ENCODE peak calls at places on chromosomes 1 and 21, in five cellular contexts. A is H4; Q is fibroblast of mammary gland; Z is stimulated activated CD4-positive, alpha-beta T cell treated with anti-CD3 and anti-CD28 coated beads, Interleukin-12 subunit alpha, Interleukin-12 subunit beta, amount 100 ng/mL, for 48 hours; G is T47D. V is an unnamed sample.

GRCh38 chr1:81848880-81849500 is 48.3 kb downstream of the ADGRL2 start:
- DNase-seq in Q (no peak), G (no peak), A (no peak), Z (no peak), V (no peak)

GRCh38 chr21:35428041-35428400 is 378.9 kb upstream of the RUNX1 start:
- DNase-seq in G (no peak), Q (peak; percentile 53), A (no peak), Z (no peak), V (no peak)

GRCh38 chr1:235907187-235907896 is 40.6 kb upstream of the LYST start:
- DNase-seq in G (no peak), Q (no peak), A (no peak), Z (no peak), V (no peak)

GRCh38 chr1:228079601-228080263 is 2.8 kb upstream of the ARF1 start:
- DNase-seq in G (no peak), Q (no peak), A (no peak), Z (no peak), V (no peak)

GRCh38 chr1:94599090-94599813 is 57.7 kb upstream of the F3 start:
- DNase-seq in G (peak; percentile 22), Q (peak; percentile 50), Z (no peak), A (no peak), V (peak; percentile 58)

GRCh38 chr1:204080163-204080903 is 7.4 kb downstream of the SOX13 start:
- DNase-seq in G (peak; percentile 97), A (peak; percentile 86), Q (peak; percentile 84), Z (no peak), V (peak; percentile 89)

GRCh38 chr1:209526137-209526536 is 57.4 kb upstream of the CAMK1G start:
- DNase-seq in Q (no peak), G (peak; percentile 9), A (no peak), Z (no peak), V (no peak)

GRCh38 chr1:185074307-185074706 is 28.9 kb downstream of the RNF2 start:
- DNase-seq in G (no peak), A (no peak), Q (peak; percentile 37), Z (no peak), V (no peak)

GRCh38 chr1:38041941-38042834 is 4.4 kb downstream of the POU3F1 start:
- DNase-seq in Z (no peak), Q (no peak), A (no peak), G (no peak), V (no peak)

GRCh38 chr1:200139661-200140250 is 112.2 kb downstream of the NR5A2 start:
- DNase-seq in G (peak; percentile 71), Z (peak; percentile 16), Q (peak; percentile 77), A (peak; percentile 61), V (no peak)

GRCh38 chr1:31626451-31627202 is 9.1 kb downstream of the HCRTR1 start:
- DNase-seq in A (no peak), G (no peak), Z (no peak), Q (peak; percentile 67), V (no peak)

GRCh38 chr1:206116873-206117150 is 376 bp downstream of the AVPR1B start:
- DNase-seq in Z (no peak), Q (no peak), G (no peak), A (no peak), V (no peak)

GRCh38 chr1:226107471-226108460 is 45.2 kb downstream of the H3-3A start:
- DNase-seq in Z (no peak), G (peak; percentile 66), Q (no peak), A (no peak), V (no peak)

GRCh38 chr1:219928791-219929118 is 398 bp upstream of the SLC30A10 start:
- DNase-seq in A (no peak), Q (no peak), G (no peak), Z (no peak), V (no peak)

GRCh38 chr1:205535096-205535495 is 30.6 kb downstream of the CDK18 start:
- DNase-seq in Q (no peak), Z (no peak), A (no peak), G (no peak), V (no peak)

GRCh38 chr1:41726899-41727748 is 191.6 kb downstream of the HIVEP3 start:
- DNase-seq in A (no peak), Q (no peak), G (no peak), Z (no peak), V (peak; percentile 49)

GRCh38 chr1:201454568-201454967 is 14.4 kb downstream of the PHLDA3 start:
- DNase-seq in Z (no peak), Q (no peak), A (no peak), G (no peak), V (no peak)

V was measured in mucosa of gallbladder.